ENCODE peak calls at places on chromosomes 6 and 20, in ten cellular contexts. One of them, this sample, is unnamed.

GRCh38 chr6:1667012-1667804 is 57.5 kb downstream of the FOXC1 start:
- DNase-seq in NCI-H2029 treated with DMSO at 0.1 percent for 48 hours: no peak
- DNase-seq in KG1: no peak
- DNase-seq in GM12865: no peak
- DNase-seq in heart right ventricle: no peak
- DNase-seq in kidney tubule cell: no peak
- DNase-seq in fibroblast of the conjunctiva: peak
- DNase-seq in nucleus accumbens: no peak
- DNase-seq in GM12891: no peak
- DNase-seq in fibroblast of pulmonary artery: no peak
- DNase-seq in this sample: no peak

GRCh38 chr20:10388571-10388970 is 45.5 kb downstream of the MKKS start:
- DNase-seq in KG1: no peak
- DNase-seq in heart right ventricle: no peak
- DNase-seq in NCI-H2029 treated with DMSO at 0.1 percent for 48 hours: no peak
- DNase-seq in fibroblast of pulmonary artery: no peak
- DNase-seq in nucleus accumbens: no peak
- DNase-seq in kidney tubule cell: no peak
- DNase-seq in fibroblast of the conjunctiva: no peak
- DNase-seq in GM12891: no peak
- DNase-seq in GM12865: no peak
- DNase-seq in this sample: no peak

GRCh38 chr20:50256577-50256976 is 65.9 kb downstream of the CEBPB start:
- DNase-seq in fibroblast of the conjunctiva: no peak
- DNase-seq in fibroblast of pulmonary artery: no peak
- DNase-seq in heart right ventricle: no peak
- DNase-seq in GM12865: no peak
- DNase-seq in nucleus accumbens: no peak
- DNase-seq in GM12891: no peak
- DNase-seq in kidney tubule cell: no peak
- DNase-seq in KG1: no peak
- DNase-seq in NCI-H2029 treated with DMSO at 0.1 percent for 48 hours: no peak
- DNase-seq in this sample: no peak

GRCh38 chr6:30100585-30101422 is 12.1 kb downstream of the TRIM31 start:
- DNase-seq in NCI-H2029 treated with DMSO at 0.1 percent for 48 hours: no peak
- DNase-seq in GM12891: no peak
- DNase-seq in heart right ventricle: peak
- DNase-seq in fibroblast of the conjunctiva: no peak
- DNase-seq in KG1: no peak
- DNase-seq in nucleus accumbens: no peak
- DNase-seq in kidney tubule cell: peak
- DNase-seq in GM12865: no peak
- DNase-seq in fibroblast of pulmonary artery: no peak
- DNase-seq in this sample: peak

GRCh38 chr6:161748535-161749386 is 474.9 kb upstream of the AGPAT4 start:
- DNase-seq in GM12865: peak
- DNase-seq in NCI-H2029 treated with DMSO at 0.1 percent for 48 hours: peak
- DNase-seq in KG1: peak
- DNase-seq in fibroblast of the conjunctiva: peak
- DNase-seq in fibroblast of pulmonary artery: peak
- DNase-seq in GM12891: no peak
- DNase-seq in kidney tubule cell: peak
- DNase-seq in nucleus accumbens: peak
- DNase-seq in heart right ventricle: peak
- DNase-seq in this sample: no peak

GRCh38 chr20:47681977-47682812 is 103.1 kb downstream of the SULF2 start:
- DNase-seq in heart right ventricle: peak
- DNase-seq in fibroblast of the conjunctiva: no peak
- DNase-seq in KG1: no peak
- DNase-seq in nucleus accumbens: peak
- DNase-seq in NCI-H2029 treated with DMSO at 0.1 percent for 48 hours: no peak
- DNase-seq in GM12865: no peak
- DNase-seq in fibroblast of pulmonary artery: peak
- DNase-seq in kidney tubule cell: no peak
- DNase-seq in GM12891: no peak
- DNase-seq in this sample: no peak

GRCh38 chr20:35621560-35621946 is 5.9 kb downstream of the SPAG4 start:
- DNase-seq in heart right ventricle: no peak
- DNase-seq in NCI-H2029 treated with DMSO at 0.1 percent for 48 hours: no peak
- DNase-seq in kidney tubule cell: no peak
- DNase-seq in fibroblast of pulmonary artery: no peak
- DNase-seq in GM12891: no peak
- DNase-seq in GM12865: no peak
- DNase-seq in nucleus accumbens: no peak
- DNase-seq in KG1: no peak
- DNase-seq in fibroblast of the conjunctiva: no peak
- DNase-seq in this sample: peak

GRCh38 chr6:118705799-118706481 is 54.5 kb upstream of the CEP85L start:
- DNase-seq in kidney tubule cell: peak
- DNase-seq in GM12891: no peak
- DNase-seq in GM12865: peak
- DNase-seq in fibroblast of pulmonary artery: peak
- DNase-seq in nucleus accumbens: no peak
- DNase-seq in NCI-H2029 treated with DMSO at 0.1 percent for 48 hours: no peak
- DNase-seq in KG1: no peak
- DNase-seq in fibroblast of the conjunctiva: no peak
- DNase-seq in heart right ventricle: no peak
- DNase-seq in this sample: no peak

GRCh38 chr20:35232575-35232974 is 6.1 kb downstream of the MMP24 start:
- DNase-seq in KG1: no peak
- DNase-seq in GM12865: no peak
- DNase-seq in nucleus accumbens: no peak
- DNase-seq in NCI-H2029 treated with DMSO at 0.1 percent for 48 hours: peak
- DNase-seq in fibroblast of pulmonary artery: peak
- DNase-seq in heart right ventricle: no peak
- DNase-seq in fibroblast of the conjunctiva: no peak
- DNase-seq in GM12891: no peak
- DNase-seq in kidney tubule cell: peak
- DNase-seq in this sample: no peak

GRCh38 chr6:107991061-107991460 is 33.1 kb upstream of the SEC63 start:
- DNase-seq in nucleus accumbens: no peak
- DNase-seq in KG1: no peak
- DNase-seq in fibroblast of the conjunctiva: no peak
- DNase-seq in fibroblast of pulmonary artery: no peak
- DNase-seq in GM12865: peak
- DNase-seq in kidney tubule cell: peak
- DNase-seq in NCI-H2029 treated with DMSO at 0.1 percent for 48 hours: no peak
- DNase-seq in GM12891: no peak
- DNase-seq in heart right ventricle: no peak
- DNase-seq in this sample: no peak

GRCh38 chr20:32281711-32282110 is 4.3 kb downstream of the KIF3B start:
- DNase-seq in GM12865: peak
- DNase-seq in fibroblast of the conjunctiva: no peak
- DNase-seq in kidney tubule cell: no peak
- DNase-seq in fibroblast of pulmonary artery: no peak
- DNase-seq in heart right ventricle: no peak
- DNase-seq in nucleus accumbens: no peak
- DNase-seq in NCI-H2029 treated with DMSO at 0.1 percent for 48 hours: no peak
- DNase-seq in KG1: no peak
- DNase-seq in GM12891: no peak
- DNase-seq in this sample: no peak